ENCODE peak calls at places on chromosomes 16 and 17, in seven cellular contexts. Z is PC-9; F is OCI-LY7; J is fibroblast of lung; G is neuronal stem cell; M is CD4-positive, alpha-beta memory T cell; P is prostate gland. E is an unnamed sample.
A peak's percentile ranks its signal among the peaks of the same experiment; 100 is the strongest.

GRCh38 chr17:61399131-61400057 is at the start of gene TBX2:
- DNase-seq in Z (peak; percentile 77), M (no peak), J (peak; percentile 99), G (no peak), F (no peak), P (no peak), E (peak; percentile 61)

GRCh38 chr17:13750783-13751484 is 149.2 kb upstream of the HS3ST3A1 start:
- DNase-seq in M (no peak), Z (no peak), J (peak; percentile 23), P (no peak), F (no peak), G (no peak), E (no peak)

GRCh38 chr17:62692159-62692651 is 64.7 kb downstream of the MRC2 start:
- DNase-seq in M (no peak), J (no peak), F (no peak), Z (no peak), G (no peak), P (no peak), E (no peak)

GRCh38 chr17:4759776-4760236 is 11.9 kb upstream of the TM4SF5 start:
- DNase-seq in Z (no peak), J (no peak), M (no peak), G (no peak), P (no peak), F (no peak), E (no peak)

GRCh38 chr16:57937861-57938260 is 33.1 kb downstream of the CNGB1 start:
- DNase-seq in Z (no peak), F (no peak), G (no peak), M (no peak), P (no peak), J (no peak), E (no peak)

GRCh38 chr16:60771138-60771537 is 1265.1 kb downstream of the CDH8 start:
- DNase-seq in F (peak; percentile 0), G (no peak), Z (no peak), J (no peak), M (no peak), P (no peak), E (no peak)

GRCh38 chr17:58416937-58417299 is 416 bp downstream of the RNF43 start:
- DNase-seq in F (no peak), P (no peak), G (no peak), J (no peak), Z (no peak), M (no peak), E (peak; percentile 3)

GRCh38 chr16:86864586-86864985 is 286.2 kb downstream of the FOXL1 start:
- DNase-seq in J (no peak), Z (no peak), F (no peak), P (no peak), M (no peak), G (no peak), E (no peak)

GRCh38 chr16:87581867-87582220 is 20.5 kb upstream of the JPH3 start:
- DNase-seq in M (no peak), J (peak; percentile 99), G (no peak), F (no peak), P (peak; percentile 12), Z (peak; percentile 75), E (peak; percentile 24)

GRCh38 chr17:69286257-69286656 is 40.7 kb downstream of the ABCA5 start:
- DNase-seq in P (no peak), Z (no peak), G (no peak), J (no peak), F (no peak), M (no peak), E (no peak)

GRCh38 chr17:73069164-73069774 is 23.2 kb downstream of the SLC39A11 start:
- DNase-seq in M (no peak), G (no peak), Z (no peak), P (no peak), J (peak; percentile 79), F (no peak), E (no peak)

GRCh38 chr16:53864819-53865491 is 161.0 kb downstream of the FTO start:
- DNase-seq in J (no peak), Z (no peak), M (no peak), P (no peak), G (no peak), F (no peak), E (no peak)

GRCh38 chr17:30388321-30389179 is 9.8 kb downstream of the CPD start:
- DNase-seq in F (no peak), P (no peak), G (no peak), J (no peak), M (no peak), Z (no peak), E (no peak)

GRCh38 chr17:67531291-67531690 is 154.2 kb downstream of the PITPNC1 start:
- DNase-seq in F (no peak), P (no peak), Z (no peak), J (no peak), G (no peak), M (no peak), E (peak; percentile 32)

GRCh38 chr16:3004781-3005284 is 7.9 kb upstream of the CLDN9 start:
- DNase-seq in Z (peak; percentile 78), J (no peak), F (no peak), M (no peak), G (no peak), P (no peak), E (peak; percentile 52)

GRCh38 chr16:85913141-85913601 is 14.2 kb downstream of the IRF8 start:
- DNase-seq in P (no peak), M (no peak), G (no peak), Z (no peak), J (no peak), F (no peak), E (no peak)

GRCh38 chr17:8287651-8288335 is 677 bp upstream of the RANGRF start:
- DNase-seq in J (no peak), P (peak; percentile 19), Z (no peak), F (no peak), G (no peak), M (no peak), E (peak; percentile 66)

GRCh38 chr16:56265184-56265583 is 73.9 kb downstream of the GNAO1 start:
- DNase-seq in Z (no peak), M (no peak), G (no peak), P (no peak), F (no peak), J (no peak), E (no peak)

GRCh38 chr17:37488607-37489196 is 989 bp upstream of the DUSP14 start:
- DNase-seq in G (peak; percentile 33), F (peak; percentile 64), J (peak; percentile 94), M (peak; percentile 44), Z (peak; percentile 84), P (peak; percentile 91), E (peak; percentile 97)

GRCh38 chr17:39152134-39152884 is 872 bp upstream of the PLXDC1 start:
- DNase-seq in M (peak; percentile 28), J (no peak), G (peak; percentile 37), Z (no peak), P (no peak), F (no peak), E (peak; percentile 31)

GRCh38 chr17:7293821-7294613 is 422 bp downstream of the YBX2 start:
- DNase-seq in F (no peak), J (no peak), P (no peak), G (no peak), M (peak; percentile 15), Z (peak; percentile 34), E (peak; percentile 80)

DNA sequence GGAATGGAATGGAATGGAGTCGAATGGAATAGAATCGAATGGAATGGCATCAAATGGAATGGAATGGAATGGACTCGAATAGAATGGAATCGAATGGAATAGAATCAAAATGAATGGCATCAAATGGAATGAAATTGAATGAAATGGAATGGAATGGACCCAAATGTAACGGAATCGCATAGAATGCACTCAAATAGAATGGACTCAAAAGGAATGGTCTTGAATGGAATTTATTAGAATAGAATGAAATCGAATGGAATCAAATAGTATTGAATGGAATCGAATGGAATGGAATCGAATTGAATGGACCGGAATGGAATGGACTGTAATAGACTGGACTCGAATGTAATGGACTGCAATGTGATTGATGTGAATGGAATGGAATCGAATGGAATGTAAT is 501.4 kb upstream of the WSB1 start:
- DNase-seq in G (peak; percentile 73), J (peak; percentile 47), F (no peak), P (no peak), M (no peak), Z (no peak), E (no peak)
- H3K9me3 ChIP-seq in G (no peaks in the 10 kb centered on the region), J (peaks cover 3% of the 10 kb centered on the region), F (peaks cover 81% of the 10 kb centered on the region), P (no peaks in the 10 kb centered on the region), M (peaks cover 4% of the 10 kb centered on the region), Z (peaks cover 56% of the 10 kb centered on the region), E (no peaks in the 10 kb centered on the region)

DNA sequence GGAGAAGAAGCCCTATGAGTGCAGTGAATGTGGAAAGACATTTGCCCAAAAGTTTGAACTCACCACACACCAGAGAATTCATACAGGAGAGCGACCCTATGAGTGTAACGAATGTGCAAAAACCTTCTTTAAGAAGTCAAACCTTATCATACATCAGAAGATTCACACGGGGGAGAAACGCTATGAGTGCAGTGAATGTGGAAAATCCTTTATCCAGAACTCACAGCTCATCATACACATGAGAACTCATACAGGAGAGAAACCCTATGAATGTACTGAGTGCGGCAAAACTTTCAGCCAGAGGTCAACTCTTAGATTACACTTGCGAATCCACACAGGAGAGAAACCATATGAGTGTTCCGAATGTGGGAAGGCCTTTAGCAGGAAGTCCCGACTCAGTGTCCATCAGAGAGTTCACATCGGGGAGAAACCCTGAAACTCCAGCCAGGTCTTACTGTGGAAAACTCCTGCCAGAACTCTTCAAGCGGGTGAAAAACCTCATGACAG is 21.6 kb downstream of the ZFP1 start:
- DNase-seq in M (no peak), J (no peak), P (no peak), Z (no peak), F (no peak), G (no peak), E (no peak)
- H3K9me3 ChIP-seq in M (peaks cover 10% of the 10 kb centered on the region), J (peaks cover 3% of the 10 kb centered on the region), P (no peaks in the 10 kb centered on the region), Z (peaks cover 82% of the 10 kb centered on the region), F (peaks cover 56% of the 10 kb centered on the region), G (peaks cover 97% of the 10 kb centered on the region), E (no peaks in the 10 kb centered on the region)

DNA sequence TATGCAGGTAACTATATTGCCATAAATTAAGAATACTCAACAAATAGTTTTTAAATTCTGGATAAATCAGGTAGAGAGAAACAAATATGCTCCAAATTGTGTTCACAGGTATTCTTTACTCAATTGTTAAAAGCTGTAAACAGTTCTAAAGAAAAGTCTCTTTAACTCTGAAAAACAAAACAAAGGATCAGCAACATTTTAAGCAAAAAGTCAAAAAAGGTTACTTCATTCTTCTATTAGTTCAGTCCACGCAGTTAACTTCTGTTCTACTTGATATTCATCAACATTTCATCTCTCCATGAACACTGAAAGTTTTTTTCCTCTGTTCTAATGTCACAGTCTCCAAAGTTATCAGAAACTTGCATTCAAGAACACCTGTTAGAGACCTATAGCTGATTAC is 47.9 kb downstream of the SCPEP1 start:
- DNase-seq in M (no peak), P (no peak), J (no peak), G (no peak), F (peak; percentile 23), Z (no peak), E (no peak)
- H3K9me3 ChIP-seq in M (no peaks in the 10 kb centered on the region), P (no peaks in the 10 kb centered on the region), J (no peaks in the 10 kb centered on the region), G (peaks cover 10% of the 10 kb centered on the region), F (peaks cover 31% of the 10 kb centered on the region), Z (peaks cover 19% of the 10 kb centered on the region), E (no peaks in the 10 kb centered on the region)

DNA sequence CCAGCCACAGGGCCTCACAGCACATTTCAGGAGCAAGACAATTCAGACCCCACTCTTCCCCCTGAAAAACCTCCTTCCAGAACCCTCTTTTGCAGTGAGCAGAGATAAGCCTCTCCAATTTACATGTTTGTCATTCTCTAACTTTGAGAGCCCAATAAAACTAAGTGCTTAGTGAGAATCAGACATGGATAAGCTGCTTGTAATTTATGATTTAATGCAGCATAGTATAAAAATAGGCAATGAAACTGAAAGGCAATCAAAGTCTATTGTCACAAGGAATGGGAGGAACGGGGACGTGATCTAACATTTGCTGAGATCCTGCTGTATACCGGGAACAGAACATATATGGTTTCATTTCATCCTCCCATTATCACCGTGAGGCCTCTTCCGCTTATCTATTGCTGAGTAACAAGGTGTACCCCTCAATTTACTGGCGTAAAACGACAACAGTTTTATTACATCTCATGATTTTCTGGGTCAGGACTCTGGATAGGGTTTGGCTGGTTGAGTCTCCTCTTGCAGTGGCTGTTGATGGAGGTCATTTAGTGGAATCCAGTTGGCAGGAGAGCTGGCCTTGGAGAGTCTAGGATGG is 597.4 kb downstream of the MAF start:
- DNase-seq in Z (no peak), G (no peak), F (no peak), M (no peak), P (no peak), J (no peak), E (no peak)
- H3K9me3 ChIP-seq in Z (no peaks in the 10 kb centered on the region), G (peaks cover 3% of the 10 kb centered on the region), F (no peaks in the 10 kb centered on the region), M (no peaks in the 10 kb centered on the region), P (no peaks in the 10 kb centered on the region), J (no peaks in the 10 kb centered on the region), E (no peaks in the 10 kb centered on the region)